ENCODE peak calls at places on chromosome 3, in six cellular contexts. R is HFF-Myc, O is AG04450, L is A549, V is thyroid gland, Y is sigmoid colon. C is an unnamed sample.
A peak's percentile ranks its signal among the peaks of the same experiment; 100 is the strongest.

GRCh38 chr3:43155464-43156121 is 49.7 kb upstream of the POMGNT2 start:
- DNase-seq in R (peak; percentile 42), O (peak; percentile 53), L (peak; percentile 50), V (peak; percentile 57), Y (peak; percentile 86), C (peak; percentile 41)

GRCh38 chr3:12449889-12450682 is 34.2 kb upstream of the TSEN2 start:
- DNase-seq in R (no peak), O (no peak), L (no peak), V (no peak), Y (peak; percentile 34), C (no peak)

GRCh38 chr3:11143476-11143875 is 10.8 kb upstream of the HRH1 start:
- DNase-seq in R (no peak), O (no peak), L (no peak), V (no peak), Y (no peak), C (no peak)

GRCh38 chr3:12158387-12159226 is at the start of gene TIMP4:
- DNase-seq in R (no peak), O (no peak), L (peak; percentile 54), V (peak; percentile 24), Y (peak; percentile 77), C (no peak)

GRCh38 chr3:127074900-127075360 is 92.0 kb downstream of the PLXNA1 start:
- DNase-seq in R (peak; percentile 25), O (no peak), L (no peak), V (peak; percentile 87), Y (peak; percentile 53), C (peak; percentile 26)

GRCh38 chr3:125054436-125055164 is 1.2 kb downstream of the HEG1 start:
- DNase-seq in R (no peak), O (no peak), L (peak; percentile 49), V (peak; percentile 36), Y (no peak), C (no peak)

GRCh38 chr3:63976166-63976861 is 47.0 kb downstream of the PSMD6 start:
- DNase-seq in R (peak; percentile 56), O (peak; percentile 81), L (no peak), V (no peak), Y (no peak), C (peak; percentile 92)

GRCh38 chr3:72633534-72633933 is 214.7 kb downstream of the SHQ1 start:
- DNase-seq in R (no peak), O (no peak), L (no peak), V (no peak), Y (no peak), C (no peak)

GRCh38 chr3:188178293-188178950 is 24.5 kb downstream of the LPP start:
- DNase-seq in R (no peak), O (no peak), L (no peak), V (no peak), Y (no peak), C (no peak)

GRCh38 chr3:11283126-11283478 is 10.9 kb downstream of the ATG7 start:
- DNase-seq in R (no peak), O (no peak), L (no peak), V (no peak), Y (no peak), C (no peak)

GRCh38 chr3:41768363-41768762 is 193.5 kb downstream of the ULK4 start:
- DNase-seq in R (no peak), O (no peak), L (no peak), V (no peak), Y (no peak), C (no peak)

GRCh38 chr3:139521811-139522210 is 17.7 kb downstream of the RBP1 start:
- DNase-seq in R (no peak), O (no peak), L (no peak), V (no peak), Y (no peak), C (no peak)

GRCh38 chr3:98761656-98762229 is 1.4 kb upstream of the ST3GAL6 start:
- DNase-seq in R (no peak), O (no peak), L (no peak), V (no peak), Y (no peak), C (no peak)

GRCh38 chr3:45816544-45816943 is 20.2 kb upstream of the SLC6A20 start:
- DNase-seq in R (no peak), O (no peak), L (no peak), V (peak; percentile 16), Y (peak; percentile 80), C (no peak)

GRCh38 chr3:37981348-37981664 is 9.3 kb upstream of the VILL start:
- DNase-seq in R (no peak), O (no peak), L (no peak), V (no peak), Y (no peak), C (no peak)

GRCh38 chr3:150798122-150798618 is 35.2 kb upstream of the SIAH2 start:
- DNase-seq in R (no peak), O (no peak), L (no peak), V (peak; percentile 16), Y (no peak), C (no peak)

GRCh38 chr3:127678611-127679533 is 6.1 kb downstream of the ABTB1 start:
- DNase-seq in R (no peak), O (no peak), L (no peak), V (peak; percentile 1), Y (peak; percentile 57), C (no peak)

GRCh38 chr3:134885877-134886621 is 91.0 kb downstream of the EPHB1 start:
- DNase-seq in R (no peak), O (no peak), L (no peak), V (no peak), Y (no peak), C (no peak)

GRCh38 chr3:9916734-9917680 is at the start of gene IL17RC:
- DNase-seq in R (peak; percentile 72), O (peak; percentile 39), L (peak; percentile 82), V (peak; percentile 92), Y (peak; percentile 98), C (no peak)

GRCh38 chr3:8816106-8816505 is 46.7 kb upstream of the OXTR start:
- DNase-seq in R (no peak), O (no peak), L (no peak), V (no peak), Y (no peak), C (no peak)

GRCh38 chr3:164458986-164459385 is 619.3 kb downstream of the SI start:
- DNase-seq in R (no peak), O (no peak), L (no peak), V (no peak), Y (no peak), C (no peak)

GRCh38 chr3:66498718-66499611 is 1.9 kb downstream of the LRIG1 start:
- DNase-seq in R (no peak), O (no peak), L (no peak), V (peak; percentile 13), Y (peak; percentile 78), C (no peak)

DNA sequence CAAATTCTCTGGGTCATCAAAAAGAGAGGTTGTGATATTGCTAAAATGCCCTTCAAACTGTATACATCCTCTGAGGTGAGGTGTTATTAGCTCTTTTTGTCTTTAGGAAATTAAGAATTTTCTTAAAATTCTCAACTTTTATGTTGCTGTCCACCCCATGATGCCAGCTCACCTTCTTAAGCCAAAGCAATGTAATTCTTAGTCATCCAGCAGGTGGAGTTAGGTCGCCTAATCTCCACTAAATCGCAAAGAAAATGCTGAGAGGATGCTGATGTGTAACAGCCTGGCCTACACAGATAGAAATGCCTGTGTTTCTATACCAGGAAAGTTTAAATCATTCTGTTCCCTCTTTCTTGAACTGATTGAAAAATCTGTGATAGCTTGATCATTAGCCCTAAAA is 770.2 kb upstream of the ALCAM start:
- DNase-seq in R (peak; percentile 42), O (peak; percentile 33), L (peak; percentile 13), V (no peak), Y (no peak), C (peak; percentile 9)
- TF ChIP-seq CTCF in R (peak; percentile 43), O (peak; percentile 64), L (peak; percentile 57), V (no peak), Y (no peak), C (peak; percentile 31)

DNA sequence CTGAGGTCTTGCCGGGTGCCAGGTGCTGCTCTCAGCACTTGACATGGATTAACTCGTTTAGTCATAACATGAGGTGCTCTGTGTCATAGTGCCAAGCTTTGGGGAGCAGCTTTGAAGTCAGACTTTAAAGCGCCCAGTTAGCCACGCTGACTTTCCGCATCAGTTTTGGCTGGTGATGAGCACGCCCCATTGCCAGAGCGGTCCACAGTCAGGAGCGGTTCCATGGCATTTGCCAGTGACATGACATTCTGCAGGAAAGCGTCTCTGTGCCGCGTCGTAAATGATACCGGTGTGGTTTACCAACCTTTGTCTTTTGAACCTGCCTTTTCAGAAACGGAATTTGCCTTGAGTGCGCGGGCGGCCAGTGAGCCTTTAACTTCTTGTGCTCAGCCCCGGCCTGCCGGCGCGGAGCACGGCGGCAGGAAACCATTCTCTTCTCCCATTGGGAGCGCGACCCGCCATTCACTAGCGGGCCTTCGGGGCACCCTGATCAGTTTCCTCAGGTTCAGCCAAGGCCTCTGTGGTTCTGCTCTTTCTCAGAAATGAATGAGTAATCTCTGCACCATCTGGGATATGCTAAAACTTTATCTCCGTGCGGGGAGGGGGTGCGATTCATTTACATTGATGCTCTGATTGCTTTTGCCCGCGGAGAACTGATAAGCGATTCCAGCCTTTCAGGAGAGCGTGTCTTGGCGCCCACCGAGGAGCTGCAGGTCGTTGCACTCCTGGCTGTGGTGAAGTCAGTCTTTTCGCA is 1.7 kb upstream of the SLC2A2 start:
- DNase-seq in R (peak; percentile 37), O (peak; percentile 79), L (no peak), V (peak; percentile 52), Y (peak; percentile 74), C (peak; percentile 72)
- H3K4me3 ChIP-seq in R (peak overlapping the region; percentile 23), O (peak overlapping the region; percentile 44), L (no peak overlapping the region), V (no peak overlapping the region), Y (peak overlapping the region; percentile 44), C (peak overlapping the region; percentile 49)

GRCh38 chr3:78285032-78285728 is 1245.3 kb downstream of the ROBO2 start:
- DNase-seq in R (no peak), O (no peak), L (no peak), V (no peak), Y (no peak), C (no peak)

GRCh38 chr3:78287085-78287484 is 1247.2 kb downstream of the ROBO2 start:
- DNase-seq in R (no peak), O (no peak), L (no peak), V (no peak), Y (no peak), C (peak; percentile 4)

GRCh38 chr3:78279066-78279465 is 1239.2 kb downstream of the ROBO2 start:
- DNase-seq in R (no peak), O (no peak), L (no peak), V (no peak), Y (no peak), C (no peak)

GRCh38 chr3:78281381-78281780 is 1241.5 kb downstream of the ROBO2 start:
- DNase-seq in R (no peak), O (no peak), L (no peak), V (no peak), Y (peak; percentile 59), C (no peak)

GRCh38 chr3:78283994-78284393 is 1244.1 kb downstream of the ROBO2 start:
- DNase-seq in R (no peak), O (no peak), L (no peak), V (no peak), Y (no peak), C (no peak)
- TF ChIP-seq CTCF in R (no peak), O (no peak), L (no peak), V (no peak), Y (no peak), C (no peak)

GRCh38 chr3:101544181-101544850 is 17.4 kb upstream of the TRMT10C start:
- DNase-seq in R (no peak), O (no peak), L (no peak), V (no peak), Y (no peak), C (no peak)

GRCh38 chr3:101548527-101549105 is 13.1 kb upstream of the TRMT10C start:
- DNase-seq in R (no peak), O (no peak), L (no peak), V (no peak), Y (no peak), C (no peak)

GRCh38 chr3:101549473-101549872 is 12.2 kb upstream of the TRMT10C start:
- DNase-seq in R (no peak), O (no peak), L (no peak), V (no peak), Y (no peak), C (no peak)
- H3K4me3 ChIP-seq in R (no peak overlapping the region), O (no peak overlapping the region), L (no peak overlapping the region), V (no peak overlapping the region), Y (no peak overlapping the region), C (no peak overlapping the region)